ENCODE peak calls at places on chromosomes 7 and 10, in four cellular contexts. Q is left ventricle myocardium inferior, F is suprapubic skin, B is uterus. A is an unnamed sample. For H3K4me1, the result is how much of the 10 kb centered on the place peaks cover.

GRCh38 chr7:149354119-149354518 is 92.1 kb downstream of the ZNF783 start:
- DNase-seq in Q (no peak), F (no peak), B (no peak), A (no peak)

GRCh38 chr10:10831085-10831484 is 186.6 kb upstream of the CELF2 start:
- DNase-seq in B (peak), F (peak), Q (no peak), A (no peak)

GRCh38 chr7:23967949-23968599 is 258.1 kb downstream of the STK31 start:
- DNase-seq in Q (no peak), F (no peak), B (no peak), A (peak)

GRCh38 chr10:81108516-81109199 is 571.0 kb downstream of the SH2D4B start:
- DNase-seq in Q (no peak), B (no peak), F (no peak), A (no peak)

GRCh38 chr7:101173752-101174244 is 6.3 kb downstream of the NAT16 start:
- DNase-seq in Q (no peak), B (no peak), F (no peak), A (no peak)

GRCh38 chr10:70932415-70933196 is 44.2 kb upstream of the PCBD1 start:
- DNase-seq in Q (no peak), B (peak), F (no peak), A (no peak)

GRCh38 chr7:144386741-144387140 is 16.8 kb downstream of the NOBOX start:
- DNase-seq in B (no peak), F (peak), Q (no peak), A (no peak)

GRCh38 chr10:127832456-127832855 is 60.3 kb downstream of the CLRN3 start:
- DNase-seq in B (no peak), F (no peak), Q (no peak), A (no peak)

GRCh38 chr10:7071421-7071820 is 339.4 kb downstream of the SFMBT2 start:
- DNase-seq in F (no peak), Q (no peak), B (no peak), A (no peak)

GRCh38 chr7:103391976-103392375 is 44.5 kb downstream of the PSMC2 start:
- DNase-seq in Q (no peak), B (no peak), F (no peak), A (no peak)

GRCh38 chr10:126536148-126536547 is 134.3 kb downstream of the C10orf90 start:
- DNase-seq in Q (no peak), F (no peak), B (no peak), A (no peak)

GRCh38 chr7:147245274-147245673 is 1128.7 kb downstream of the CNTNAP2 start:
- DNase-seq in Q (no peak), F (no peak), B (peak), A (peak)

GRCh38 chr10:125155669-125156068 is 4.7 kb downstream of the CTBP2 start:
- DNase-seq in B (no peak), F (no peak), Q (no peak), A (no peak)

GRCh38 chr10:125155101-125155500 is 5.3 kb downstream of the CTBP2 start:
- DNase-seq in B (no peak), F (no peak), Q (no peak), A (no peak)

GRCh38 chr10:125153693-125154490 is 6.5 kb downstream of the CTBP2 start:
- DNase-seq in Q (no peak), B (no peak), F (no peak), A (no peak)

GRCh38 chr10:125156196-125156595 is 4.2 kb downstream of the CTBP2 start:
- DNase-seq in F (no peak), B (no peak), Q (no peak), A (no peak)

DNA sequence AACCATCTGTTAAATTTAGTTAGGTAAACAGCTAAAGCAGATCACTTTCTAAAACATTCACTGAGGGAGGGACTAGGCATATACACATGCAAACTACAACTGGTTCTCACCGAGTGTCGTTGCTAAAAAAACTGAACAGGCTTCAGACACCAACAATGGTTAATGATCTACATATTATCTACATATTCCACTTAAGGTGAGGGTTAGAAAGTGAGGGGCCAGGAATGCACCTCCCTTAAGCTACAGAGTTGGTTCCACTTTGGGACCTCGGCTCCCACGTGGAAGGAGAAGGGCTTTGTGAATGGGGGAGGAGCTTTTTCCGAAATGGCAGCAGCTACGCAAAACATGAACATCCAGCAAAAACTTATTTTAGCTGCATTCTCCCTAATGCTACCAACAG is 5.8 kb downstream of the CTBP2 start:
- DNase-seq in F (no peak), B (no peak), Q (no peak), A (no peak)
- H3K27ac ChIP-seq in F (peak), B (peak), Q (peak), A (no peak)

GRCh38 chr7:77917500-77918262 is 119.1 kb downstream of the PHTF2 start:
- DNase-seq in F (no peak), Q (no peak), B (no peak), A (no peak)
- H3K4me1 ChIP-seq in F (under half), Q (under half), B (under half), A (under half)

GRCh38 chr7:150737265-150738055 is at the start of gene GIMAP5:
- DNase-seq in Q (no peak), F (no peak), B (no peak), A (no peak)

GRCh38 chr7:150740053-150740452 is 2.8 kb downstream of the GIMAP5 start:
- DNase-seq in F (no peak), B (no peak), Q (no peak), A (no peak)

GRCh38 chr7:150736864-150737263 is 354 bp upstream of the GIMAP5 start:
- DNase-seq in B (no peak), F (no peak), Q (no peak), A (no peak)

GRCh38 chr7:150739045-150739432 is 1.8 kb downstream of the GIMAP5 start:
- DNase-seq in Q (no peak), B (no peak), F (no peak), A (no peak)

GRCh38 chr7:150738092-150739044 is 1.1 kb downstream of the GIMAP5 start:
- DNase-seq in B (no peak), F (no peak), Q (no peak), A (no peak)
- H3K4me3 ChIP-seq in B (peak), F (peak), Q (peak), A (no peak)

GRCh38 chr10:86862373-86862772 is 95.0 kb downstream of the MMRN2 start:
- DNase-seq in B (no peak), F (no peak), Q (no peak), A (no peak)
- H3K27ac ChIP-seq in B (no peak), F (no peak), Q (no peak), A (no peak)

GRCh38 chr10:89363766-89364407 is 14.0 kb upstream of the IFIT1B start:
- DNase-seq in Q (no peak), B (no peak), F (no peak), A (no peak)
- H3K4me1 ChIP-seq in Q (under half), B (under half), F (under half), A (under half)

DNA sequence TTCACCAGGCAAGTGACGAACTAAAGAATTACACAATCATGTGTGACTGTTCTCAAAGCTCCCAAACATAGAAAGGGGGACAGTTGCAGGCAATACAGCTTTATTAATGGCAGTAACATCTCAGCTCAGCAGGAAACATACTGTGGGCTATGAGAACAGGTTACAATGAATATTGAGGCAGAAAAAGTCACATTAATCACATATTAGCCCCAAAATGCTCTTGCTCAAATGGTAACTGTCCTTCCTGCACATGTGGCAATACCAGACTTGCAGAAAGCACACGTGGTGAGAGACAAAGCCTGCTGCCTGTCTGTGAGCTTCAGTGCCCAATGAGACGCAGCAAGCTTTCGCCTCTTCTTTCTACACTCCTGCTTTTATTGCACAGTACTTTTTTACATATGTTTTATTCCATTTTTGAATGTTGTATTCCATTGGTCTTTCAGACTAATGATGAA is 104.9 kb upstream of the ACBD5 start:
- DNase-seq in F (no peak), B (no peak), Q (no peak), A (no peak)
- H3K4me3 ChIP-seq in F (no peak), B (no peak), Q (no peak), A (no peak)

GRCh38 chr7:6162331-6162620 is 110.1 kb downstream of the CYTH3 start:
- DNase-seq in F (peak), Q (peak), B (peak), A (no peak)
- H3K27ac ChIP-seq in F (no peak), Q (peak), B (peak), A (no peak)

GRCh38 chr10:44990965-44991364 is 9.8 kb upstream of the ZNF22 start:
- DNase-seq in B (no peak), F (no peak), Q (no peak), A (no peak)
- H3K4me1 ChIP-seq in B (under half), F (under half), Q (half or more), A (under half)